ENCODE peak calls at places on chromosomes 4 and X, in ten cellular contexts. O is ovary; U is CD8-positive, alpha-beta T cell; V is GM12865; G is left ventricle myocardium inferior; E is SK-N-SH; N is brain microvascular endothelial cell; J is cardiac muscle cell; X is AG10803; M is hepatocyte. H is an unnamed sample.

GRCh38 chrX:78029663-78030062 is 60.2 kb upstream of the PGAM4 start:
- DNase-seq in O (no peak), U (no peak), V (peak), G (peak), E (peak), N (peak), J (peak), X (peak), M (peak), H (peak)

GRCh38 chr4:130026185-130026584 is 930.2 kb downstream of the C4orf33 start:
- DNase-seq in O (no peak), U (no peak), V (no peak), G (no peak), E (no peak), N (no peak), J (no peak), X (no peak), M (no peak), H (no peak)

GRCh38 chrX:38127961-38128360 is 92.7 kb downstream of the SRPX start:
- DNase-seq in O (no peak), U (no peak), V (no peak), G (no peak), E (no peak), N (no peak), J (no peak), X (no peak), M (no peak), H (no peak)

GRCh38 chrX:145552643-145553042 is 265.0 kb upstream of the SLITRK2 start:
- DNase-seq in O (no peak), U (no peak), V (no peak), G (no peak), E (no peak), N (no peak), J (no peak), X (peak), M (no peak), H (no peak)

GRCh38 chrX:68186552-68187262 is 246.6 kb downstream of the OPHN1 start:
- DNase-seq in O (no peak), U (no peak), V (no peak), G (no peak), E (no peak), N (no peak), J (no peak), X (peak), M (no peak), H (no peak)

GRCh38 chr4:147088141-147088540 is 142.5 kb upstream of the TTC29 start:
- DNase-seq in O (no peak), U (no peak), V (no peak), G (no peak), E (no peak), N (no peak), J (no peak), X (peak), M (no peak), H (no peak)

GRCh38 chr4:80173387-80173786 is 23.9 kb upstream of the PRDM8 start:
- DNase-seq in O (no peak), U (peak), V (peak), G (no peak), E (no peak), N (peak), J (peak), X (peak), M (no peak), H (peak)

GRCh38 chrX:49258749-49259124 is 5.8 kb downstream of the FOXP3 start:
- DNase-seq in O (no peak), U (no peak), V (no peak), G (no peak), E (no peak), N (no peak), J (no peak), X (no peak), M (no peak), H (no peak)

GRCh38 chr4:55635282-55635681 is 816 bp downstream of the NMU start:
- DNase-seq in O (no peak), U (no peak), V (no peak), G (no peak), E (peak), N (no peak), J (no peak), X (no peak), M (no peak), H (no peak)

GRCh38 chrX:137195991-137196390 is 162.2 kb upstream of the GPR101 start:
- DNase-seq in O (no peak), U (no peak), V (no peak), G (no peak), E (no peak), N (no peak), J (peak), X (peak), M (no peak), H (no peak)

GRCh38 chr4:106898621-106899230 is 137.4 kb downstream of the DKK2 start:
- DNase-seq in O (no peak), U (no peak), V (peak), G (no peak), E (peak), N (peak), J (peak), X (peak), M (peak), H (peak)

GRCh38 chr4:100841911-100842310 is 324.1 kb upstream of the EMCN start:
- DNase-seq in O (no peak), U (no peak), V (no peak), G (no peak), E (no peak), N (no peak), J (peak), X (peak), M (no peak), H (no peak)

GRCh38 chr4:165203541-165204461 is 3.6 kb upstream of the KLHL2 start:
- DNase-seq in O (no peak), U (no peak), V (no peak), G (no peak), E (no peak), N (no peak), J (no peak), X (no peak), M (no peak), H (no peak)

GRCh38 chr4:82851902-82852750 is 38.8 kb downstream of the SEC31A start:
- DNase-seq in O (no peak), U (no peak), V (peak), G (no peak), E (peak), N (no peak), J (peak), X (peak), M (peak), H (peak)

GRCh38 chrX:104253567-104254441 is 929 bp downstream of the ESX1 start:
- DNase-seq in O (no peak), U (no peak), V (no peak), G (no peak), E (peak), N (no peak), J (peak), X (no peak), M (no peak), H (no peak)

GRCh38 chrX:69948398-69948797 is 101.3 kb downstream of the AWAT2 start:
- DNase-seq in O (no peak), U (no peak), V (no peak), G (no peak), E (no peak), N (no peak), J (no peak), X (no peak), M (no peak), H (no peak)

GRCh38 chrX:155949098-155949497 is 48.4 kb upstream of the IL9R start:
- DNase-seq in O (no peak), U (no peak), V (no peak), G (no peak), E (no peak), N (no peak), J (peak), X (no peak), M (no peak), H (no peak)

GRCh38 chr4:140222175-140222574 is 68.2 kb upstream of the MAML3 start:
- DNase-seq in O (no peak), U (no peak), V (no peak), G (no peak), E (no peak), N (peak), J (peak), X (peak), M (no peak), H (no peak)

GRCh38 chr4:169485791-169486742 is 126.3 kb downstream of the NEK1 start:
- DNase-seq in O (no peak), U (no peak), V (peak), G (no peak), E (peak), N (peak), J (peak), X (peak), M (peak), H (peak)

GRCh38 chr4:119139822-119140252 is 4.2 kb downstream of the MYOZ2 start:
- DNase-seq in O (no peak), U (no peak), V (peak), G (no peak), E (no peak), N (no peak), J (no peak), X (no peak), M (no peak), H (no peak)

GRCh38 chr4:176642472-176642871 is 150.2 kb downstream of the VEGFC start:
- DNase-seq in O (no peak), U (no peak), V (peak), G (no peak), E (no peak), N (no peak), J (no peak), X (no peak), M (no peak), H (peak)

GRCh38 chr4:184423003-184423686 is 51.2 kb downstream of the IRF2 start:
- DNase-seq in O (no peak), U (no peak), V (peak), G (no peak), E (no peak), N (no peak), J (no peak), X (no peak), M (no peak), H (peak)

GRCh38 chr4:81319657-81320056 is 104.6 kb upstream of the PRKG2 start:
- DNase-seq in O (no peak), U (no peak), V (no peak), G (no peak), E (no peak), N (no peak), J (no peak), X (no peak), M (peak), H (no peak)

GRCh38 chr4:2048831-2049230 is 10.3 kb upstream of the NAT8L start:
- DNase-seq in O (no peak), U (no peak), V (no peak), G (no peak), E (no peak), N (no peak), J (no peak), X (no peak), M (no peak), H (no peak)

GRCh38 chrX:110966839-110967238 is 129.2 kb upstream of the PAK3 start:
- DNase-seq in O (no peak), U (no peak), V (no peak), G (no peak), E (no peak), N (no peak), J (peak), X (peak), M (no peak), H (no peak)

GRCh38 chr4:142405021-142405991 is 440.8 kb downstream of the INPP4B start:
- DNase-seq in O (peak), U (peak), V (peak), G (peak), E (no peak), N (peak), J (peak), X (peak), M (peak), H (peak)

GRCh38 chrX:11064851-11065600 is 46.1 kb upstream of the HCCS start:
- DNase-seq in O (no peak), U (no peak), V (no peak), G (no peak), E (no peak), N (peak), J (peak), X (peak), M (no peak), H (no peak)

GRCh38 chr4:38605794-38606586 is 58.0 kb upstream of the KLF3 start:
- DNase-seq in O (no peak), U (no peak), V (no peak), G (no peak), E (no peak), N (no peak), J (no peak), X (no peak), M (no peak), H (no peak)

GRCh38 chr4:94207469-94208224 is at the start of gene SMARCAD1:
- DNase-seq in O (peak), U (peak), V (peak), G (peak), E (peak), N (peak), J (peak), X (peak), M (peak), H (peak)

GRCh38 chrX:24526616-24527015 is 61.5 kb downstream of the PDK3 start:
- DNase-seq in O (no peak), U (no peak), V (no peak), G (no peak), E (no peak), N (no peak), J (no peak), X (no peak), M (no peak), H (no peak)

GRCh38 chr4:7276538-7276937 is 84.2 kb downstream of the SORCS2 start:
- DNase-seq in O (no peak), U (no peak), V (no peak), G (no peak), E (no peak), N (no peak), J (peak), X (peak), M (no peak), H (no peak)

GRCh38 chrX:52359614-52360232 is 9.1 kb upstream of the XAGE2 start:
- DNase-seq in O (no peak), U (no peak), V (no peak), G (no peak), E (no peak), N (no peak), J (peak), X (peak), M (peak), H (no peak)

DNA sequence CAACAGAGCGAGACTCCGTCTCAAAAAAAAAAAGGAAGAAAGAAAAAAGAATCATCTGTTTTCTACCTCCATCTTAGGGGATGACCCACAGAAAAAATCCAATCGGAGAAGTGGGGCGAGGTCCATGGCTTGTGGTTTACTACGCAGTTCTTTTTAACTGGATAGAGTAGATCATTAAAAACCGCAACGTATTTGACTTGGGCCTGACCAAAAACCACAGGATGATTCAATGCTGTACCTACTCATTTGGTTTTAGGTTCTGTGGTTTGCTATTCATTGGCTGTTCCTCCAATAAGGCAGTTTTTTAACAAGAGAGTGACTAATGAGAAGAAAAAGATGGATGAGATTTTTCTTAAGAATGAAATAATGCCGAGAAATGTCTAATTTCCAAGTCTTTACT is 83.7 kb downstream of the FREM3 start:
- DNase-seq in O (no peak), U (no peak), V (peak), G (no peak), E (no peak), N (peak), J (peak), X (peak), M (no peak), H (peak)
- TF ChIP-seq CTCF in O (no peak), U (no peak), V (no peak), G (no peak), E (no peak), N (no peak), J (no peak), X (no peak), M (no peak), H (no peak)

DNA sequence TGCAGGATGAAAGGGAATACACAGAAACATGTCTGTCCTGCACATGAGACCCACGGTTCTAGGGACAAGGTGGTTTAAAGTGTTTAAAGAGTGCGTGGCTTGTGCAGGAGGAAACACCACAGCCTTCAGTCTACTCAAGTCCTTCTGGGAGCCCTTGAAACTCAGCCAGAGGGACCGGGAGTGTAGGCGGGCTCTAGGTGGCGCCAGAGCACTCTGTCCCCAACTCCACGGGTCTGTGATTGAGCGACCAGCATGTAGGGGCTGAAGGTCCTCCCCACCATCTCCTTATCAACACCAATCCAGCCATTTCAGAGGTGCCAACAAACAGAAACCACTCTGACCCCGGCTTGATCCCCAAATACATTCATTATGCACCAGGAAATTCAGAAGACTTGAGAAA is 82.0 kb upstream of the CLDN34 start:
- DNase-seq in O (peak), U (no peak), V (peak), G (peak), E (peak), N (peak), J (peak), X (peak), M (peak), H (peak)
- TF ChIP-seq CTCF in O (no peak), U (no peak), V (peak), G (peak), E (peak), N (peak), J (peak), X (peak), M (peak), H (peak)

GRCh38 chrX:126770179-126770578 is 49.4 kb upstream of the PRR32 start:
- DNase-seq in O (no peak), U (no peak), V (peak), G (no peak), E (peak), N (no peak), J (no peak), X (no peak), M (peak), H (peak)
- TF ChIP-seq CTCF in O (no peak), U (no peak), V (peak), G (peak), E (peak), N (peak), J (no peak), X (no peak), M (peak), H (peak)

GRCh38 chrX:20217279-20217678 is 49.4 kb downstream of the RPS6KA3 start:
- DNase-seq in O (no peak), U (no peak), V (no peak), G (no peak), E (no peak), N (peak), J (peak), X (peak), M (peak), H (no peak)

GRCh38 chrX:20221902-20222301 is 44.8 kb downstream of the RPS6KA3 start:
- DNase-seq in O (no peak), U (no peak), V (no peak), G (no peak), E (no peak), N (no peak), J (no peak), X (peak), M (peak), H (no peak)

GRCh38 chrX:20217906-20218305 is 48.8 kb downstream of the RPS6KA3 start:
- DNase-seq in O (no peak), U (no peak), V (no peak), G (no peak), E (no peak), N (no peak), J (no peak), X (no peak), M (no peak), H (no peak)

GRCh38 chrX:20215565-20215964 is 51.1 kb downstream of the RPS6KA3 start:
- DNase-seq in O (no peak), U (no peak), V (no peak), G (no peak), E (no peak), N (no peak), J (no peak), X (no peak), M (no peak), H (no peak)

DNA sequence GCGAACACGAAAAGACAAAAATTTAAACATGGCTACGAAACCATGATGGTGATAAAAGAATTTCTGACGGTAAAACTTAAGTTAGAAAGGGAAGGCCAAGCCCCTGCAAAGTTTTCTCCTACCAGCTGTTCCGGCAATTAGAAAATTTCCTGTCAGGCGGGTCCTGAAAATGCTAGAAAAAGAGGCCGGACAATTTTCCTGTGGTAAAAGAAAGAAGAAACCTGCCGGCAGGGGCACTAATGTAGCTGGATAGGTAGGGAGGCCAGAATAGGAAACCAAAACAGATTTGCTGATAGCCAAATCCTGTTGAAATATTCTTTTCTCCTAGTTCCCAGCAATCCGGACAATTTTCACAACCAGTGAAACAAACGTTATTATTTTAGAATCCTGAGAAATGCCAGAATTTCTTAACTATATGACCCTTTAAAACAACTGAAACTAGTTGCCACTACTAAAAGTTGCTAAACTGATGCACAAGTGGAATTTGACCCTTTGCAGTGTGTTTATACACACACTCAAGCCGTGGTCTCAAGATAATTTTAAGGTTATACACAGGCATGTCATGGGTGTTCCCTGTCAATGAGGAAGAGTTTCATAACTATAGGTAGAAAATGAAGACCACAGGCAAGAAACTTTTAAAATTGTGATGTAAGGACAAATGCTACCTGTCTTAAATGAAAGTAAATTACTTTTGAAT is 47.8 kb downstream of the RPS6KA3 start:
- DNase-seq in O (no peak), U (no peak), V (no peak), G (no peak), E (no peak), N (no peak), J (peak), X (no peak), M (peak), H (no peak)
- TF ChIP-seq CTCF in O (no peak), U (no peak), V (no peak), G (peak), E (no peak), N (no peak), J (peak), X (no peak), M (peak), H (no peak)

DNA sequence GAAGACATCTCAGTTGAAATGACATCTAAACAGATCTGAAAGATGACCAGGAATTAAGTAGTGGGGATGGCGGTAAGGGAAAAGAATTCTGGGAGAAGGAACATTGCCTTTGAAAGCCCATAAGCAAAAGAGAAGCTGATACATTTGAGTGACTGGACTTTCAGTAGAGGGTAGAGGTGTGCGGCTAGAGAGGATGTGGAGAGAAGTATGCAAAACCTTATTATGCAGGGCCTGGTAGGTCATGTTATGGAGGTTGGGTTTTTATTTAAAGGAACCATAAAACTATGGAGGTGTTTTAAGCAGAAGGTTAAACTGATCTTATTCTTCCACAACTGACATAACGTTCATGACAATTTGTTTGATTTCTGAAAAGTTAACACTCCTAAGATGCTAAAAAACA is 36.3 kb downstream of the RPS6KA3 start:
- DNase-seq in O (no peak), U (no peak), V (peak), G (no peak), E (no peak), N (no peak), J (no peak), X (no peak), M (no peak), H (no peak)
- TF ChIP-seq CTCF in O (no peak), U (no peak), V (no peak), G (no peak), E (no peak), N (no peak), J (no peak), X (no peak), M (no peak), H (no peak)

GRCh38 chrX:80648023-80648422 is 161.7 kb downstream of the BRWD3 start:
- DNase-seq in O (no peak), U (no peak), V (peak), G (no peak), E (peak), N (no peak), J (peak), X (peak), M (peak), H (no peak)
- TF ChIP-seq CTCF in O (no peak), U (no peak), V (peak), G (no peak), E (peak), N (peak), J (peak), X (peak), M (peak), H (peak)

DNA sequence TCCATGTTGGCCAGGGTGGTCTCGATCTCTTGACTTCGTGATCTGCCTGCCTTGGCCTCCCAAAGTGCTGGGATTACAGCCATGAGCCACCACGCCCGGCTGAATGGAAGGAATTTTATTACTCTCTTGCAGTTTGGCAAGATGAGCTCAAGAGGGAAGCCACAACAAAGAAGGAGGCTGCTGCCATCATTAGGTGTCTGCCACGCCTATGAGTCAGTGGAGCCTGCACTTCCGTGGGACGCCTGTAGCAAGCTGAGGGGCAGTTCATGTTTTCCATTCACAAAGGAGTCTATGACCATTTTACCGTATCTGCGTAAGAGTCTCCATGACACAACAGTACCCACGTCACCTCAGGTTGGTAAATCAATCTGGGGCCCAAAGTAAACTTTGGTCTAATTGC is 51.2 kb upstream of the CHRNA9 start:
- DNase-seq in O (no peak), U (peak), V (peak), G (no peak), E (no peak), N (no peak), J (no peak), X (peak), M (no peak), H (peak)
- TF ChIP-seq CTCF in O (no peak), U (peak), V (no peak), G (no peak), E (no peak), N (no peak), J (no peak), X (no peak), M (no peak), H (no peak)